ENCODE peak calls at places on chromosome 3, in four cellular contexts. R is heart right ventricle, D is HCT116, E is astrocyte. Z is an unnamed sample.

GRCh38 chr3:108311797-108312196 is 15.4 kb downstream of the HHLA2 start:
- DNase-seq in R (no peak), D (no peak), E (no peak), Z (no peak)

GRCh38 chr3:72604287-72604686 is 244.0 kb downstream of the SHQ1 start:
- DNase-seq in R (no peak), D (no peak), E (no peak), Z (no peak)

GRCh38 chr3:133883657-133884546 is 11.8 kb downstream of the RAB6B start:
- DNase-seq in R (no peak), D (no peak), E (no peak), Z (no peak)

GRCh38 chr3:152183473-152183872 is 85.3 kb upstream of the MBNL1 start:
- DNase-seq in R (peak; percentile 54), D (peak; percentile 46), E (no peak), Z (no peak)

GRCh38 chr3:120506828-120507774 is 56.3 kb upstream of the FSTL1 start:
- DNase-seq in R (peak; percentile 48), D (peak; percentile 13), E (peak; percentile 36), Z (peak; percentile 22)

GRCh38 chr3:178152010-178152409 is 384.2 kb upstream of the KCNMB2 start:
- DNase-seq in R (no peak), D (no peak), E (no peak), Z (no peak)

GRCh38 chr3:49500408-49501257 is 30.6 kb downstream of the DAG1 start:
- DNase-seq in R (peak; percentile 63), D (peak; percentile 81), E (peak; percentile 99), Z (peak; percentile 96)

GRCh38 chr3:36124118-36124796 is 256.0 kb upstream of the STAC start:
- DNase-seq in R (no peak), D (peak; percentile 4), E (peak; percentile 63), Z (peak; percentile 10)

GRCh38 chr3:165259518-165260193 is 63.5 kb upstream of the SLITRK3 start:
- DNase-seq in R (no peak), D (no peak), E (peak; percentile 10), Z (peak; percentile 53)

GRCh38 chr3:142239421-142239820 is 14.0 kb upstream of the GK5 start:
- DNase-seq in R (no peak), D (no peak), E (no peak), Z (no peak)

GRCh38 chr3:189295089-189295488 is 123.3 kb downstream of the TPRG1 start:
- DNase-seq in R (no peak), D (no peak), E (no peak), Z (no peak)

GRCh38 chr3:151219056-151219455 is 16.0 kb upstream of the GPR171 start:
- DNase-seq in R (no peak), D (peak; percentile 43), E (peak; percentile 89), Z (peak; percentile 94)

GRCh38 chr3:177894021-177894690 is 642.1 kb upstream of the KCNMB2 start:
- DNase-seq in R (no peak), D (no peak), E (no peak), Z (no peak)

GRCh38 chr3:19901918-19902317 is 32.1 kb downstream of the EFHB start:
- DNase-seq in R (no peak), D (no peak), E (no peak), Z (peak; percentile 91)

GRCh38 chr3:99846472-99846871 is 28.8 kb downstream of the CMSS1 start:
- DNase-seq in R (peak; percentile 37), D (no peak), E (peak; percentile 70), Z (no peak)

GRCh38 chr3:99842826-99843589 is 25.3 kb downstream of the CMSS1 start:
- DNase-seq in R (peak; percentile 32), D (peak; percentile 12), E (peak; percentile 54), Z (no peak)

GRCh38 chr3:99845335-99845734 is 27.7 kb downstream of the CMSS1 start:
- DNase-seq in R (no peak), D (no peak), E (no peak), Z (no peak)

GRCh38 chr3:99845999-99846398 is 28.3 kb downstream of the CMSS1 start:
- DNase-seq in R (no peak), D (no peak), E (no peak), Z (no peak)

GRCh38 chr3:99843590-99844260 is 26.1 kb downstream of the CMSS1 start:
- DNase-seq in R (no peak), D (no peak), E (no peak), Z (no peak)
- H3K27ac ChIP-seq in R (peak overlapping the region; percentile 81), D (no peak overlapping the region), E (peak overlapping the region; percentile 34), Z (no peak overlapping the region)

GRCh38 chr3:11007534-11007933 is 15.0 kb downstream of the SLC6A1 start:
- DNase-seq in R (no peak), D (no peak), E (no peak), Z (no peak)
- TF ChIP-seq CTCF in R (no peak), D (no peak), E (no peak), Z (no peak)

GRCh38 chr3:4974154-4974553 is 5.1 kb upstream of the BHLHE40 start:
- DNase-seq in R (no peak), D (no peak), E (no peak), Z (no peak)

GRCh38 chr3:4978259-4978965 is 825 bp upstream of the BHLHE40 start:
- DNase-seq in R (peak; percentile 99), D (peak; percentile 94), E (peak; percentile 98), Z (peak; percentile 98)

GRCh38 chr3:4977889-4978258 is 1.4 kb upstream of the BHLHE40 start:
- DNase-seq in R (no peak), D (no peak), E (no peak), Z (peak; percentile 48)

GRCh38 chr3:4977001-4977888 is 2.0 kb upstream of the BHLHE40 start:
- DNase-seq in R (peak; percentile 96), D (no peak), E (peak; percentile 82), Z (peak; percentile 23)

GRCh38 chr3:4976109-4976508 is 3.1 kb upstream of the BHLHE40 start:
- DNase-seq in R (peak; percentile 34), D (peak; percentile 87), E (peak; percentile 49), Z (peak; percentile 48)
- H3K27ac ChIP-seq in R (peak overlapping the region; percentile 100), D (no peak overlapping the region), E (no peak overlapping the region), Z (peak overlapping the region; percentile 99)

GRCh38 chr3:79846148-79846933 is 78.5 kb upstream of the ROBO1 start:
- DNase-seq in R (no peak), D (no peak), E (no peak), Z (no peak)
- TF ChIP-seq CTCF in R (no peak), D (no peak), E (no peak), Z (peak; percentile 46)

GRCh38 chr3:132622756-132623155 is 25.7 kb downstream of the ACKR4 start:
- DNase-seq in R (no peak), D (no peak), E (no peak), Z (no peak)
- H3K27ac ChIP-seq in R (no peak overlapping the region), D (no peak overlapping the region), E (no peak overlapping the region), Z (no peak overlapping the region)

GRCh38 chr3:146072061-146072460 is 88.9 kb downstream of the PLOD2 start:
- DNase-seq in R (no peak), D (no peak), E (no peak), Z (no peak)

GRCh38 chr3:146071636-146072035 is 89.3 kb downstream of the PLOD2 start:
- DNase-seq in R (no peak), D (no peak), E (no peak), Z (no peak)

GRCh38 chr3:146077181-146077580 is 83.8 kb downstream of the PLOD2 start:
- DNase-seq in R (no peak), D (no peak), E (peak; percentile 59), Z (no peak)

GRCh38 chr3:146078031-146078430 is 83.0 kb downstream of the PLOD2 start:
- DNase-seq in R (no peak), D (no peak), E (peak; percentile 44), Z (no peak)

GRCh38 chr3:146072824-146073223 is 88.2 kb downstream of the PLOD2 start:
- DNase-seq in R (no peak), D (no peak), E (peak; percentile 32), Z (no peak)
- TF ChIP-seq CTCF in R (no peak), D (no peak), E (no peak), Z (no peak)

GRCh38 chr3:9109570-9109914 is 139.9 kb downstream of the SRGAP3 start:
- DNase-seq in R (no peak), D (no peak), E (no peak), Z (no peak)

GRCh38 chr3:9108876-9109569 is 140.4 kb downstream of the SRGAP3 start:
- DNase-seq in R (no peak), D (no peak), E (no peak), Z (no peak)

GRCh38 chr3:9110316-9110715 is 139.1 kb downstream of the SRGAP3 start:
- DNase-seq in R (no peak), D (no peak), E (no peak), Z (no peak)

GRCh38 chr3:9111349-9112265 is 137.8 kb downstream of the SRGAP3 start:
- DNase-seq in R (peak; percentile 27), D (no peak), E (peak; percentile 24), Z (no peak)

DNA sequence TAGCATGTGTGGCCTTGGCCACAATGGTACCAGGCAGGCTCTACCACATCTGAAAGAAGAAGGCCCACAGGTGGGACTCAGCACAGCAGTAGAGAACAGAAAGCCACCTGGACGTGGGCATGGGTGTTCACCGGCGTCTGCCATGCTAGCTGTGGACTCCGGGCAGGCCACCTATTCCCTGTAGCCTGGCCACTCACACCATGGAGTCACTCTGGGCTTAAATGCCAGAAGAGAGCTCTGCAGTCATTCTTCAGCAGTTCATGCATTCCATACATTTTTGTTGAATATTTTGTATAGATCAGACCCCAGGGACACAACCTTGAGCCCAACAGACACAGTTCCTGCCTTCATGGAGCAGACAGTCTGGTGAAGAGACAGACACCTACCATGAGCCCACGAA is 138.6 kb downstream of the SRGAP3 start:
- DNase-seq in R (no peak), D (no peak), E (no peak), Z (no peak)
- H3K27ac ChIP-seq in R (no peak overlapping the region), D (no peak overlapping the region), E (no peak overlapping the region), Z (no peak overlapping the region)

DNA sequence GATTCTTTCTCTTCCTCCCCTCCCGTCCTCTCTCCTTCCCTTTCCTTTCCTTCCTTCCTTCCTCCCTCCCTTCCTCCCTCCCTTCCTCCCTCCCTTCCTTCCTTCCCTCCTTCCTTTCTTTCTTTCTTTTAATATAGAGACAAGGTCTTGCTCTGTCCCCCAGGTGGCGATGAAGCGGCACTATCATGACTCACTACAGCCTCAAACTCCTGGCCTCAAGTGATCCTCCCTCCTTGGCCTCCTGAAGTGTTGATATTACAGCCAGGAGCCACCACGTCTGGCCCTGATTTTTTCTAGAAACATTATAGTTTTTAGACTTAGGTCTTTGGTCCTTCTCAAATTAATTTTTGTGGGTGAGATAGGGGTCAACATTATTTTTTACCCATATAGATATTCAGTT is 15.5 kb downstream of the GRM2 start:
- DNase-seq in R (no peak), D (peak; percentile 10), E (no peak), Z (no peak)
- TF ChIP-seq CTCF in R (no peak), D (peak; percentile 37), E (no peak), Z (peak; percentile 45)

Z was measured in foreskin keratinocyte.